ENCODE peak calls at places on chromosome 18, in four cellular contexts. One of them, this sample, is unnamed.

GRCh38 chr18:54607213-54607934 is 16.3 kb downstream of the DYNAP start:
- DNase-seq in Peyer's patch: peak
- DNase-seq in DMS153: peak
- DNase-seq in stimulated activated CD8-positive, alpha-beta memory T cell treated with anti-CD3 and anti-CD28 coated beads, Interleukin-4, amount 100 ng/mL, for 48 hours: no peak
- DNase-seq in this sample: peak

GRCh38 chr18:25759111-25759510 is 331.3 kb downstream of the SS18 start:
- DNase-seq in stimulated activated CD8-positive, alpha-beta memory T cell treated with anti-CD3 and anti-CD28 coated beads, Interleukin-4, amount 100 ng/mL, for 48 hours: no peak
- DNase-seq in Peyer's patch: no peak
- DNase-seq in DMS153: no peak
- DNase-seq in this sample: no peak

GRCh38 chr18:9539283-9539682 is 64.0 kb downstream of the RALBP1 start:
- DNase-seq in stimulated activated CD8-positive, alpha-beta memory T cell treated with anti-CD3 and anti-CD28 coated beads, Interleukin-4, amount 100 ng/mL, for 48 hours: no peak
- DNase-seq in DMS153: no peak
- DNase-seq in Peyer's patch: no peak
- DNase-seq in this sample: no peak

GRCh38 chr18:79778291-79778791 is 19.4 kb upstream of the KCNG2 start:
- DNase-seq in DMS153: no peak
- DNase-seq in Peyer's patch: peak
- DNase-seq in stimulated activated CD8-positive, alpha-beta memory T cell treated with anti-CD3 and anti-CD28 coated beads, Interleukin-4, amount 100 ng/mL, for 48 hours: no peak
- DNase-seq in this sample: no peak

GRCh38 chr18:63258749-63259580 is 60.6 kb downstream of the BCL2 start:
- DNase-seq in DMS153: peak
- DNase-seq in Peyer's patch: no peak
- DNase-seq in stimulated activated CD8-positive, alpha-beta memory T cell treated with anti-CD3 and anti-CD28 coated beads, Interleukin-4, amount 100 ng/mL, for 48 hours: no peak
- DNase-seq in this sample: no peak

GRCh38 chr18:681985-682384 is 24.5 kb downstream of the TYMS start:
- DNase-seq in DMS153: no peak
- DNase-seq in stimulated activated CD8-positive, alpha-beta memory T cell treated with anti-CD3 and anti-CD28 coated beads, Interleukin-4, amount 100 ng/mL, for 48 hours: peak
- DNase-seq in Peyer's patch: no peak
- DNase-seq in this sample: no peak

GRCh38 chr18:58221060-58221725 is 177.2 kb downstream of the NEDD4L start:
- DNase-seq in DMS153: no peak
- DNase-seq in stimulated activated CD8-positive, alpha-beta memory T cell treated with anti-CD3 and anti-CD28 coated beads, Interleukin-4, amount 100 ng/mL, for 48 hours: no peak
- DNase-seq in Peyer's patch: peak
- DNase-seq in this sample: no peak

GRCh38 chr18:12076424-12077140 is 17.1 kb upstream of the ANKRD62 start:
- DNase-seq in DMS153: peak
- DNase-seq in stimulated activated CD8-positive, alpha-beta memory T cell treated with anti-CD3 and anti-CD28 coated beads, Interleukin-4, amount 100 ng/mL, for 48 hours: no peak
- DNase-seq in Peyer's patch: peak
- DNase-seq in this sample: no peak

GRCh38 chr18:36830141-36830495 is 1.2 kb downstream of the KIAA1328 start:
- DNase-seq in Peyer's patch: no peak
- DNase-seq in DMS153: no peak
- DNase-seq in stimulated activated CD8-positive, alpha-beta memory T cell treated with anti-CD3 and anti-CD28 coated beads, Interleukin-4, amount 100 ng/mL, for 48 hours: no peak
- DNase-seq in this sample: no peak

GRCh38 chr18:832085-832681 is 20.1 kb upstream of the YES1 start:
- DNase-seq in DMS153: peak
- DNase-seq in Peyer's patch: peak
- DNase-seq in stimulated activated CD8-positive, alpha-beta memory T cell treated with anti-CD3 and anti-CD28 coated beads, Interleukin-4, amount 100 ng/mL, for 48 hours: peak
- DNase-seq in this sample: peak

GRCh38 chr18:2091937-2092336 is 479.4 kb downstream of the METTL4 start:
- DNase-seq in DMS153: no peak
- DNase-seq in Peyer's patch: no peak
- DNase-seq in stimulated activated CD8-positive, alpha-beta memory T cell treated with anti-CD3 and anti-CD28 coated beads, Interleukin-4, amount 100 ng/mL, for 48 hours: no peak
- DNase-seq in this sample: no peak

GRCh38 chr18:79789901-79790885 is 7.5 kb upstream of the KCNG2 start:
- DNase-seq in Peyer's patch: peak
- DNase-seq in stimulated activated CD8-positive, alpha-beta memory T cell treated with anti-CD3 and anti-CD28 coated beads, Interleukin-4, amount 100 ng/mL, for 48 hours: no peak
- DNase-seq in DMS153: peak
- DNase-seq in this sample: peak

GRCh38 chr18:46289931-46290330 is 185.7 kb downstream of the HAUS1 start:
- DNase-seq in Peyer's patch: no peak
- DNase-seq in stimulated activated CD8-positive, alpha-beta memory T cell treated with anti-CD3 and anti-CD28 coated beads, Interleukin-4, amount 100 ng/mL, for 48 hours: peak
- DNase-seq in DMS153: no peak
- DNase-seq in this sample: no peak

GRCh38 chr18:23384778-23385736 is 68.0 kb upstream of the RIOK3 start:
- DNase-seq in stimulated activated CD8-positive, alpha-beta memory T cell treated with anti-CD3 and anti-CD28 coated beads, Interleukin-4, amount 100 ng/mL, for 48 hours: no peak
- DNase-seq in DMS153: no peak
- DNase-seq in Peyer's patch: no peak
- DNase-seq in this sample: no peak

GRCh38 chr18:46917808-46918600 is 602 bp downstream of the KATNAL2 start:
- DNase-seq in stimulated activated CD8-positive, alpha-beta memory T cell treated with anti-CD3 and anti-CD28 coated beads, Interleukin-4, amount 100 ng/mL, for 48 hours: peak
- DNase-seq in Peyer's patch: peak
- DNase-seq in DMS153: no peak
- DNase-seq in this sample: no peak

GRCh38 chr18:62682396-62682795 is 32.9 kb upstream of the PHLPP1 start:
- DNase-seq in stimulated activated CD8-positive, alpha-beta memory T cell treated with anti-CD3 and anti-CD28 coated beads, Interleukin-4, amount 100 ng/mL, for 48 hours: no peak
- DNase-seq in Peyer's patch: no peak
- DNase-seq in DMS153: peak
- DNase-seq in this sample: peak

GRCh38 chr18:79677221-79677620 is 2.4 kb upstream of the CTDP1 start:
- DNase-seq in DMS153: no peak
- DNase-seq in Peyer's patch: no peak
- DNase-seq in stimulated activated CD8-positive, alpha-beta memory T cell treated with anti-CD3 and anti-CD28 coated beads, Interleukin-4, amount 100 ng/mL, for 48 hours: no peak
- DNase-seq in this sample: no peak

GRCh38 chr18:51028201-51028805 is 1.7 kb upstream of the SMAD4 start:
- DNase-seq in DMS153: no peak
- DNase-seq in Peyer's patch: no peak
- DNase-seq in stimulated activated CD8-positive, alpha-beta memory T cell treated with anti-CD3 and anti-CD28 coated beads, Interleukin-4, amount 100 ng/mL, for 48 hours: no peak
- DNase-seq in this sample: no peak

GRCh38 chr18:48152549-48152948 is 222.1 kb upstream of the SMAD2 start:
- DNase-seq in stimulated activated CD8-positive, alpha-beta memory T cell treated with anti-CD3 and anti-CD28 coated beads, Interleukin-4, amount 100 ng/mL, for 48 hours: no peak
- DNase-seq in Peyer's patch: no peak
- DNase-seq in DMS153: no peak
- DNase-seq in this sample: no peak

GRCh38 chr18:56112984-56113383 is 525.0 kb upstream of the TCF4 start:
- DNase-seq in DMS153: no peak
- DNase-seq in Peyer's patch: no peak
- DNase-seq in stimulated activated CD8-positive, alpha-beta memory T cell treated with anti-CD3 and anti-CD28 coated beads, Interleukin-4, amount 100 ng/mL, for 48 hours: no peak
- DNase-seq in this sample: no peak

GRCh38 chr18:55447672-55448018 is 140.3 kb downstream of the TCF4 start:
- DNase-seq in Peyer's patch: no peak
- DNase-seq in DMS153: no peak
- DNase-seq in stimulated activated CD8-positive, alpha-beta memory T cell treated with anti-CD3 and anti-CD28 coated beads, Interleukin-4, amount 100 ng/mL, for 48 hours: no peak
- DNase-seq in this sample: no peak

GRCh38 chr18:7084080-7084765 is 33.4 kb downstream of the LAMA1 start:
- DNase-seq in DMS153: no peak
- DNase-seq in stimulated activated CD8-positive, alpha-beta memory T cell treated with anti-CD3 and anti-CD28 coated beads, Interleukin-4, amount 100 ng/mL, for 48 hours: no peak
- DNase-seq in Peyer's patch: no peak
- DNase-seq in this sample: no peak

GRCh38 chr18:11167778-11168177 is 18.4 kb upstream of the PIEZO2 start:
- DNase-seq in DMS153: no peak
- DNase-seq in stimulated activated CD8-positive, alpha-beta memory T cell treated with anti-CD3 and anti-CD28 coated beads, Interleukin-4, amount 100 ng/mL, for 48 hours: no peak
- DNase-seq in Peyer's patch: no peak
- DNase-seq in this sample: no peak

GRCh38 chr18:32389868-32390267 is 80.8 kb downstream of the GAREM1 start:
- DNase-seq in DMS153: peak
- DNase-seq in stimulated activated CD8-positive, alpha-beta memory T cell treated with anti-CD3 and anti-CD28 coated beads, Interleukin-4, amount 100 ng/mL, for 48 hours: no peak
- DNase-seq in Peyer's patch: no peak
- DNase-seq in this sample: no peak

GRCh38 chr18:11957636-11958035 is 23.7 kb upstream of the IMPA2 start:
- DNase-seq in Peyer's patch: no peak
- DNase-seq in stimulated activated CD8-positive, alpha-beta memory T cell treated with anti-CD3 and anti-CD28 coated beads, Interleukin-4, amount 100 ng/mL, for 48 hours: no peak
- DNase-seq in DMS153: no peak
- DNase-seq in this sample: no peak

GRCh38 chr18:50853863-50854271 is 25.1 kb upstream of the ME2 start:
- DNase-seq in DMS153: no peak
- DNase-seq in Peyer's patch: peak
- DNase-seq in stimulated activated CD8-positive, alpha-beta memory T cell treated with anti-CD3 and anti-CD28 coated beads, Interleukin-4, amount 100 ng/mL, for 48 hours: no peak
- DNase-seq in this sample: no peak

GRCh38 chr18:12880532-12880892 is 3.5 kb downstream of the PTPN2 start:
- DNase-seq in DMS153: no peak
- DNase-seq in Peyer's patch: no peak
- DNase-seq in stimulated activated CD8-positive, alpha-beta memory T cell treated with anti-CD3 and anti-CD28 coated beads, Interleukin-4, amount 100 ng/mL, for 48 hours: no peak
- DNase-seq in this sample: no peak